ENCODE peak calls at places on chromosome 6, in nine cellular contexts. One of them, this sample, is unnamed.

GRCh38 chr6:168208854-168209253 is 110.7 kb downstream of the DACT2 start:
- DNase-seq in transverse colon: no peak
- DNase-seq in fibroblast of lung: no peak
- DNase-seq in brain microvascular endothelial cell: no peak
- DNase-seq in AG09309: no peak
- DNase-seq in RWPE1: no peak
- DNase-seq in endothelial cell: no peak
- DNase-seq in HFFc6: no peak
- DNase-seq in NB4: no peak
- DNase-seq in this sample: peak

GRCh38 chr6:13908955-13909381 is 15.8 kb upstream of the RNF182 start:
- DNase-seq in endothelial cell: peak
- DNase-seq in AG09309: peak
- DNase-seq in brain microvascular endothelial cell: peak
- DNase-seq in HFFc6: peak
- DNase-seq in RWPE1: peak
- DNase-seq in fibroblast of lung: peak
- DNase-seq in NB4: peak
- DNase-seq in transverse colon: peak
- DNase-seq in this sample: peak

GRCh38 chr6:137856138-137856898 is 10.7 kb upstream of the TNFAIP3 start:
- DNase-seq in HFFc6: no peak
- DNase-seq in RWPE1: no peak
- DNase-seq in AG09309: no peak
- DNase-seq in brain microvascular endothelial cell: no peak
- DNase-seq in transverse colon: no peak
- DNase-seq in NB4: no peak
- DNase-seq in endothelial cell: no peak
- DNase-seq in fibroblast of lung: no peak
- DNase-seq in this sample: no peak

GRCh38 chr6:156662025-156662445 is 115.1 kb upstream of the ARID1B start:
- DNase-seq in transverse colon: peak
- DNase-seq in brain microvascular endothelial cell: peak
- DNase-seq in RWPE1: no peak
- DNase-seq in AG09309: peak
- DNase-seq in HFFc6: no peak
- DNase-seq in NB4: peak
- DNase-seq in endothelial cell: peak
- DNase-seq in fibroblast of lung: no peak
- DNase-seq in this sample: peak

GRCh38 chr6:34941421-34941820 is 52.4 kb downstream of the ANKS1A start:
- DNase-seq in fibroblast of lung: no peak
- DNase-seq in NB4: no peak
- DNase-seq in HFFc6: no peak
- DNase-seq in endothelial cell: no peak
- DNase-seq in transverse colon: no peak
- DNase-seq in RWPE1: no peak
- DNase-seq in AG09309: no peak
- DNase-seq in brain microvascular endothelial cell: no peak
- DNase-seq in this sample: no peak

GRCh38 chr6:136338486-136338885 is 48.8 kb upstream of the BCLAF1 start:
- DNase-seq in endothelial cell: no peak
- DNase-seq in NB4: no peak
- DNase-seq in RWPE1: no peak
- DNase-seq in HFFc6: no peak
- DNase-seq in fibroblast of lung: no peak
- DNase-seq in transverse colon: no peak
- DNase-seq in AG09309: no peak
- DNase-seq in brain microvascular endothelial cell: no peak
- DNase-seq in this sample: no peak

GRCh38 chr6:125882243-125882642 is 74.3 kb upstream of the HINT3 start:
- DNase-seq in fibroblast of lung: no peak
- DNase-seq in transverse colon: no peak
- DNase-seq in RWPE1: no peak
- DNase-seq in HFFc6: no peak
- DNase-seq in AG09309: no peak
- DNase-seq in brain microvascular endothelial cell: no peak
- DNase-seq in NB4: no peak
- DNase-seq in endothelial cell: no peak
- DNase-seq in this sample: no peak

GRCh38 chr6:13181398-13181797 is 146.9 kb downstream of the TBC1D7 start:
- DNase-seq in endothelial cell: no peak
- DNase-seq in fibroblast of lung: no peak
- DNase-seq in RWPE1: no peak
- DNase-seq in transverse colon: no peak
- DNase-seq in brain microvascular endothelial cell: no peak
- DNase-seq in NB4: no peak
- DNase-seq in HFFc6: no peak
- DNase-seq in AG09309: no peak
- DNase-seq in this sample: peak

GRCh38 chr6:162942860-162943259 is 215.1 kb downstream of the PACRG start:
- DNase-seq in brain microvascular endothelial cell: peak
- DNase-seq in fibroblast of lung: peak
- DNase-seq in transverse colon: no peak
- DNase-seq in endothelial cell: no peak
- DNase-seq in AG09309: peak
- DNase-seq in NB4: no peak
- DNase-seq in HFFc6: peak
- DNase-seq in RWPE1: no peak
- DNase-seq in this sample: no peak

GRCh38 chr6:84633771-84634170 is 130.6 kb downstream of the TBX18 start:
- DNase-seq in RWPE1: no peak
- DNase-seq in AG09309: no peak
- DNase-seq in HFFc6: peak
- DNase-seq in endothelial cell: no peak
- DNase-seq in brain microvascular endothelial cell: peak
- DNase-seq in fibroblast of lung: no peak
- DNase-seq in transverse colon: no peak
- DNase-seq in NB4: no peak
- DNase-seq in this sample: no peak

GRCh38 chr6:33814663-33814985 is 10.8 kb upstream of the MLN start:
- DNase-seq in brain microvascular endothelial cell: no peak
- DNase-seq in fibroblast of lung: no peak
- DNase-seq in RWPE1: no peak
- DNase-seq in AG09309: no peak
- DNase-seq in HFFc6: no peak
- DNase-seq in transverse colon: no peak
- DNase-seq in NB4: no peak
- DNase-seq in endothelial cell: no peak
- DNase-seq in this sample: no peak

GRCh38 chr6:65064844-65065243 is 642.2 kb downstream of the EYS start:
- DNase-seq in AG09309: no peak
- DNase-seq in fibroblast of lung: no peak
- DNase-seq in endothelial cell: no peak
- DNase-seq in HFFc6: no peak
- DNase-seq in RWPE1: peak
- DNase-seq in transverse colon: no peak
- DNase-seq in brain microvascular endothelial cell: no peak
- DNase-seq in NB4: no peak
- DNase-seq in this sample: no peak

GRCh38 chr6:20433321-20433720 is 31.6 kb downstream of the E2F3 start:
- DNase-seq in HFFc6: no peak
- DNase-seq in NB4: no peak
- DNase-seq in fibroblast of lung: no peak
- DNase-seq in brain microvascular endothelial cell: no peak
- DNase-seq in AG09309: no peak
- DNase-seq in RWPE1: no peak
- DNase-seq in transverse colon: no peak
- DNase-seq in endothelial cell: no peak
- DNase-seq in this sample: no peak

GRCh38 chr6:18047406-18047805 is 60.0 kb upstream of the KIF13A start:
- DNase-seq in NB4: no peak
- DNase-seq in fibroblast of lung: peak
- DNase-seq in RWPE1: peak
- DNase-seq in AG09309: no peak
- DNase-seq in endothelial cell: no peak
- DNase-seq in brain microvascular endothelial cell: peak
- DNase-seq in HFFc6: peak
- DNase-seq in transverse colon: no peak
- DNase-seq in this sample: no peak

GRCh38 chr6:128277379-128277778 is 243.0 kb downstream of the PTPRK start:
- DNase-seq in RWPE1: no peak
- DNase-seq in HFFc6: no peak
- DNase-seq in NB4: no peak
- DNase-seq in transverse colon: no peak
- DNase-seq in fibroblast of lung: no peak
- DNase-seq in brain microvascular endothelial cell: no peak
- DNase-seq in endothelial cell: no peak
- DNase-seq in AG09309: no peak
- DNase-seq in this sample: no peak
- TF ChIP-seq CTCF in RWPE1: no peak
- TF ChIP-seq CTCF in HFFc6: no peak
- TF ChIP-seq CTCF in NB4: no peak
- TF ChIP-seq CTCF in transverse colon: no peak
- TF ChIP-seq CTCF in fibroblast of lung: no peak
- TF ChIP-seq CTCF in brain microvascular endothelial cell: no peak
- TF ChIP-seq CTCF in endothelial cell: no peak
- TF ChIP-seq CTCF in AG09309: no peak
- TF ChIP-seq CTCF in this sample: no peak

GRCh38 chr6:1708820-1709612 is 99.3 kb downstream of the FOXC1 start:
- DNase-seq in endothelial cell: no peak
- DNase-seq in HFFc6: no peak
- DNase-seq in brain microvascular endothelial cell: no peak
- DNase-seq in NB4: peak
- DNase-seq in fibroblast of lung: no peak
- DNase-seq in AG09309: no peak
- DNase-seq in transverse colon: no peak
- DNase-seq in RWPE1: no peak
- DNase-seq in this sample: no peak
- TF ChIP-seq CTCF in endothelial cell: no peak
- TF ChIP-seq CTCF in HFFc6: no peak
- TF ChIP-seq CTCF in brain microvascular endothelial cell: no peak
- TF ChIP-seq CTCF in NB4: no peak
- TF ChIP-seq CTCF in fibroblast of lung: no peak
- TF ChIP-seq CTCF in AG09309: no peak
- TF ChIP-seq CTCF in transverse colon: no peak
- TF ChIP-seq CTCF in RWPE1: no peak
- TF ChIP-seq CTCF in this sample: no peak

DNA sequence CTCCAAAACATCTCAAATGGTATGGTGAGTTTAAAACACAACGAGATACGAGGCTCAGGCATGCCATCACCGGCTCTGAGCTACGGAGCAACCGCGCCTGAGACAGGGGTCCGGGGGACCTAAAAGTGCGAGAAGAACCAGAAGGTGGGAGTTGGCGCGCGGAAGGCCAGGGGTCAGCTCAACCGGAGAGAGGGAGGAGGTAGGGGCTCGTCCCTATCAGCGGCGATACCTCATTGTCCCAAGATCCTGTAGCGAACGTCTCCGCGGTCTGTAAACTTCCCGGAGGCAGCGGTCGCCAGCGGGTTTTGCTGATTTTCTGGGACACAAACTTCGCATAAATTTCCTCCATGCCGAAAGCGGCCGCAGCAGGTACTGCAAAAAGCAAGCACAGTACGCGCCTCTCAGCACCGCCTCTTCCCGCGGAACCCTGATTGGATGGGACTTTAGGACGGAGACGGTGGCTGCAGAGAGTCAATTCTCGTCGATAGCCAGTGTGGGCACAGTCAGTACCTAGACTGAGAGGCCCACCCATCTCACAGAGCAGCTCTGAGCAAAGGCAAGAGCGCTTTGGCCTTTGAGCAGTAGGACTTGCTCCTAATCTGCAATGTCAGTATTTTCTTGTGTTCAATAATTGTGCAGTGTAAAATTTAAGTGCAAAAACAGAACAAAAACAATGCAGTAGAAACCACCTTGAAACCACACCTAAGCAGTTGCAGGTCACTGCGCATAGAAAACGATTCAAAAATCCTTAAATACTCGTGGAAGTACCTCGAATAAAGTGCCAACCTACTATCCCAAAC is at the start of gene NUP43:
- DNase-seq in HFFc6: peak
- DNase-seq in brain microvascular endothelial cell: peak
- DNase-seq in transverse colon: peak
- DNase-seq in AG09309: peak
- DNase-seq in endothelial cell: peak
- DNase-seq in fibroblast of lung: peak
- DNase-seq in NB4: peak
- DNase-seq in RWPE1: peak
- DNase-seq in this sample: peak
- TF ChIP-seq CTCF in HFFc6: peak
- TF ChIP-seq CTCF in brain microvascular endothelial cell: peak
- TF ChIP-seq CTCF in transverse colon: peak
- TF ChIP-seq CTCF in AG09309: peak
- TF ChIP-seq CTCF in endothelial cell: peak
- TF ChIP-seq CTCF in fibroblast of lung: peak
- TF ChIP-seq CTCF in NB4: no peak
- TF ChIP-seq CTCF in RWPE1: peak
- TF ChIP-seq CTCF in this sample: peak

GRCh38 chr6:118284736-118285360 is 263.2 kb upstream of the PLN start:
- DNase-seq in AG09309: no peak
- DNase-seq in endothelial cell: no peak
- DNase-seq in HFFc6: no peak
- DNase-seq in fibroblast of lung: peak
- DNase-seq in NB4: no peak
- DNase-seq in brain microvascular endothelial cell: no peak
- DNase-seq in RWPE1: no peak
- DNase-seq in transverse colon: no peak
- DNase-seq in this sample: no peak

GRCh38 chr6:118285791-118286190 is 262.3 kb upstream of the PLN start:
- DNase-seq in RWPE1: no peak
- DNase-seq in brain microvascular endothelial cell: no peak
- DNase-seq in NB4: no peak
- DNase-seq in endothelial cell: no peak
- DNase-seq in AG09309: no peak
- DNase-seq in transverse colon: no peak
- DNase-seq in fibroblast of lung: no peak
- DNase-seq in HFFc6: no peak
- DNase-seq in this sample: no peak

GRCh38 chr6:118283759-118284158 is 264.3 kb upstream of the PLN start:
- DNase-seq in RWPE1: peak
- DNase-seq in AG09309: no peak
- DNase-seq in transverse colon: peak
- DNase-seq in brain microvascular endothelial cell: peak
- DNase-seq in HFFc6: peak
- DNase-seq in fibroblast of lung: peak
- DNase-seq in NB4: peak
- DNase-seq in endothelial cell: peak
- DNase-seq in this sample: peak

DNA sequence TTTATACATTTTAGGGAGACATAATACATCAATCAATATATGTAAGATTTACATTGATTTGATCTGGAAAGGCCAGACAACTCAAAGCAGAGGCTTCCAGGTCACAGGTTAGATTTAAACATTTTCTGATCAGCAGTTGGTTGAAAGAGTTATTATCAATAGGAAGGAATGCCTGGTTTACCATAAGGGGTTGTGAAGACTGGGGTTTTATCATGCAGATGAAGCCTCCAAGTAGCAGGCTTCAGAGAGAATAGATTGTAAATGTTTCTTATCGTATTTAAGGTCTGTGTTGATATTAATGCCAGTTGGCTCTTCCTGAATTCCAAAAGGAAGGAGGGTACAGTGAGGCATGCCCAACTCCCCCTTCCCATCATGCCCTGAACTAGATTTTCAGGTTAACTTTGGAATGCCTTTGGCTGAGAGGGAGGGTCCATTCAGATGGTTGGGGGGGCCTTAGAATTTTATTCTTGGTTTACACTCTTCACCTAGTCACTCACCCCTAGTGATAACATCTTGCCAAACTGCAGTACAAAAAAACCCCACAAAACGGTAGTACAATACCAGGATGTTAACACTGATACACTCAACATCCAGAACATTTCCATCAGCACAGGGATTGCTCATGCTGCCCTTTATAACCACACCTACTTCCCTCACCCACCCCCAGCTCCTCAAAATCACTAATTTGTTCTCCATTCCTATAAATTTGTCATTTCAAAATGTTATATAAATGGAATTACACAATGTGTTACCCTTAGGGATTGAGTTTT is 259.6 kb upstream of the PLN start:
- DNase-seq in transverse colon: no peak
- DNase-seq in endothelial cell: no peak
- DNase-seq in AG09309: no peak
- DNase-seq in RWPE1: no peak
- DNase-seq in NB4: no peak
- DNase-seq in fibroblast of lung: peak
- DNase-seq in HFFc6: peak
- DNase-seq in brain microvascular endothelial cell: no peak
- DNase-seq in this sample: no peak
- TF ChIP-seq CTCF in transverse colon: no peak
- TF ChIP-seq CTCF in endothelial cell: no peak
- TF ChIP-seq CTCF in AG09309: peak
- TF ChIP-seq CTCF in RWPE1: no peak
- TF ChIP-seq CTCF in NB4: no peak
- TF ChIP-seq CTCF in fibroblast of lung: peak
- TF ChIP-seq CTCF in HFFc6: peak
- TF ChIP-seq CTCF in brain microvascular endothelial cell: peak
- TF ChIP-seq CTCF in this sample: no peak

This sample was measured in nephron progenitor cell.